ENCODE peak calls at places on chromosomes 1 and 21, in eight cellular contexts. One of them, this sample, is unnamed.

GRCh38 chr1:228811655-228812315 is 76.5 kb downstream of the RHOU start:
- ATAC-seq in right lobe of liver: no peak
- ATAC-seq in gastroesophageal sphincter: no peak
- ATAC-seq in HepG2: no peak
- ATAC-seq in CD4-positive, CD25-positive, alpha-beta regulatory T cell: no peak
- ATAC-seq in Panc1: no peak
- ATAC-seq in activated CD8-positive, alpha-beta T cell treated with anti-CD3 and anti-CD28 coated beads for 36 hours: no peak
- ATAC-seq in activated CD8-positive, alpha-beta memory T cell treated with anti-CD3 and anti-CD28 coated beads, Interleukin-2, amount 10 ng/mL, durations not matched to agents 7 days and 5 days: no peak
- ATAC-seq in this sample: no peak

GRCh38 chr1:37853157-37853556 is 6.2 kb downstream of the MTF1 start:
- ATAC-seq in right lobe of liver: no peak
- ATAC-seq in gastroesophageal sphincter: no peak
- ATAC-seq in HepG2: no peak
- ATAC-seq in CD4-positive, CD25-positive, alpha-beta regulatory T cell: no peak
- ATAC-seq in Panc1: no peak
- ATAC-seq in activated CD8-positive, alpha-beta T cell treated with anti-CD3 and anti-CD28 coated beads for 36 hours: no peak
- ATAC-seq in activated CD8-positive, alpha-beta memory T cell treated with anti-CD3 and anti-CD28 coated beads, Interleukin-2, amount 10 ng/mL, durations not matched to agents 7 days and 5 days: no peak
- ATAC-seq in this sample: no peak

GRCh38 chr21:43928726-43929125 is 63.7 kb downstream of the AGPAT3 start:
- ATAC-seq in right lobe of liver: no peak
- ATAC-seq in gastroesophageal sphincter: no peak
- ATAC-seq in HepG2: no peak
- ATAC-seq in CD4-positive, CD25-positive, alpha-beta regulatory T cell: no peak
- ATAC-seq in Panc1: no peak
- ATAC-seq in activated CD8-positive, alpha-beta T cell treated with anti-CD3 and anti-CD28 coated beads for 36 hours: no peak
- ATAC-seq in activated CD8-positive, alpha-beta memory T cell treated with anti-CD3 and anti-CD28 coated beads, Interleukin-2, amount 10 ng/mL, durations not matched to agents 7 days and 5 days: no peak
- ATAC-seq in this sample: no peak

GRCh38 chr1:172778461-172779455 is 119.9 kb downstream of the FASLG start:
- ATAC-seq in right lobe of liver: no peak
- ATAC-seq in gastroesophageal sphincter: no peak
- ATAC-seq in HepG2: no peak
- ATAC-seq in CD4-positive, CD25-positive, alpha-beta regulatory T cell: no peak
- ATAC-seq in Panc1: no peak
- ATAC-seq in activated CD8-positive, alpha-beta T cell treated with anti-CD3 and anti-CD28 coated beads for 36 hours: peak; percentile 91
- ATAC-seq in activated CD8-positive, alpha-beta memory T cell treated with anti-CD3 and anti-CD28 coated beads, Interleukin-2, amount 10 ng/mL, durations not matched to agents 7 days and 5 days: peak; percentile 82
- ATAC-seq in this sample: peak; percentile 68

GRCh38 chr1:236762410-236762809 is 32.7 kb upstream of the MTR start:
- ATAC-seq in right lobe of liver: no peak
- ATAC-seq in gastroesophageal sphincter: no peak
- ATAC-seq in HepG2: no peak
- ATAC-seq in CD4-positive, CD25-positive, alpha-beta regulatory T cell: no peak
- ATAC-seq in Panc1: no peak
- ATAC-seq in activated CD8-positive, alpha-beta T cell treated with anti-CD3 and anti-CD28 coated beads for 36 hours: no peak
- ATAC-seq in activated CD8-positive, alpha-beta memory T cell treated with anti-CD3 and anti-CD28 coated beads, Interleukin-2, amount 10 ng/mL, durations not matched to agents 7 days and 5 days: no peak
- ATAC-seq in this sample: no peak

GRCh38 chr1:47209725-47210330 is 20.0 kb upstream of the PDZK1IP1 start:
- ATAC-seq in right lobe of liver: no peak
- ATAC-seq in gastroesophageal sphincter: no peak
- ATAC-seq in HepG2: no peak
- ATAC-seq in CD4-positive, CD25-positive, alpha-beta regulatory T cell: no peak
- ATAC-seq in Panc1: no peak
- ATAC-seq in activated CD8-positive, alpha-beta T cell treated with anti-CD3 and anti-CD28 coated beads for 36 hours: no peak
- ATAC-seq in activated CD8-positive, alpha-beta memory T cell treated with anti-CD3 and anti-CD28 coated beads, Interleukin-2, amount 10 ng/mL, durations not matched to agents 7 days and 5 days: no peak
- ATAC-seq in this sample: no peak

GRCh38 chr1:221795400-221795799 is 53.5 kb upstream of the DUSP10 start:
- ATAC-seq in right lobe of liver: no peak
- ATAC-seq in gastroesophageal sphincter: no peak
- ATAC-seq in HepG2: no peak
- ATAC-seq in CD4-positive, CD25-positive, alpha-beta regulatory T cell: no peak
- ATAC-seq in Panc1: no peak
- ATAC-seq in activated CD8-positive, alpha-beta T cell treated with anti-CD3 and anti-CD28 coated beads for 36 hours: peak; percentile 42
- ATAC-seq in activated CD8-positive, alpha-beta memory T cell treated with anti-CD3 and anti-CD28 coated beads, Interleukin-2, amount 10 ng/mL, durations not matched to agents 7 days and 5 days: no peak
- ATAC-seq in this sample: no peak

GRCh38 chr1:94044290-94044790 is 76.6 kb downstream of the ABCA4 start:
- ATAC-seq in right lobe of liver: peak; percentile 57
- ATAC-seq in gastroesophageal sphincter: peak; percentile 5
- ATAC-seq in HepG2: peak; percentile 74
- ATAC-seq in CD4-positive, CD25-positive, alpha-beta regulatory T cell: no peak
- ATAC-seq in Panc1: peak; percentile 46
- ATAC-seq in activated CD8-positive, alpha-beta T cell treated with anti-CD3 and anti-CD28 coated beads for 36 hours: no peak
- ATAC-seq in activated CD8-positive, alpha-beta memory T cell treated with anti-CD3 and anti-CD28 coated beads, Interleukin-2, amount 10 ng/mL, durations not matched to agents 7 days and 5 days: no peak
- ATAC-seq in this sample: no peak

GRCh38 chr1:248627971-248628844 is 6.7 kb downstream of the OR2T11 start:
- ATAC-seq in right lobe of liver: no peak
- ATAC-seq in gastroesophageal sphincter: no peak
- ATAC-seq in HepG2: no peak
- ATAC-seq in CD4-positive, CD25-positive, alpha-beta regulatory T cell: no peak
- ATAC-seq in Panc1: no peak
- ATAC-seq in activated CD8-positive, alpha-beta T cell treated with anti-CD3 and anti-CD28 coated beads for 36 hours: no peak
- ATAC-seq in activated CD8-positive, alpha-beta memory T cell treated with anti-CD3 and anti-CD28 coated beads, Interleukin-2, amount 10 ng/mL, durations not matched to agents 7 days and 5 days: no peak
- ATAC-seq in this sample: peak; percentile 74

GRCh38 chr21:33969600-33969999 is 54.0 kb upstream of the ATP5PO start:
- ATAC-seq in right lobe of liver: peak; percentile 36
- ATAC-seq in gastroesophageal sphincter: no peak
- ATAC-seq in HepG2: peak; percentile 68
- ATAC-seq in CD4-positive, CD25-positive, alpha-beta regulatory T cell: no peak
- ATAC-seq in Panc1: no peak
- ATAC-seq in activated CD8-positive, alpha-beta T cell treated with anti-CD3 and anti-CD28 coated beads for 36 hours: no peak
- ATAC-seq in activated CD8-positive, alpha-beta memory T cell treated with anti-CD3 and anti-CD28 coated beads, Interleukin-2, amount 10 ng/mL, durations not matched to agents 7 days and 5 days: no peak
- ATAC-seq in this sample: no peak

GRCh38 chr1:240706150-240706904 is 94.4 kb upstream of the GREM2 start:
- ATAC-seq in right lobe of liver: no peak
- ATAC-seq in gastroesophageal sphincter: peak; percentile 31
- ATAC-seq in HepG2: no peak
- ATAC-seq in CD4-positive, CD25-positive, alpha-beta regulatory T cell: no peak
- ATAC-seq in Panc1: no peak
- ATAC-seq in activated CD8-positive, alpha-beta T cell treated with anti-CD3 and anti-CD28 coated beads for 36 hours: no peak
- ATAC-seq in activated CD8-positive, alpha-beta memory T cell treated with anti-CD3 and anti-CD28 coated beads, Interleukin-2, amount 10 ng/mL, durations not matched to agents 7 days and 5 days: no peak
- ATAC-seq in this sample: no peak

GRCh38 chr1:173117108-173117633 is 66.4 kb upstream of the TNFSF18 start:
- ATAC-seq in right lobe of liver: no peak
- ATAC-seq in gastroesophageal sphincter: no peak
- ATAC-seq in HepG2: no peak
- ATAC-seq in CD4-positive, CD25-positive, alpha-beta regulatory T cell: no peak
- ATAC-seq in Panc1: no peak
- ATAC-seq in activated CD8-positive, alpha-beta T cell treated with anti-CD3 and anti-CD28 coated beads for 36 hours: no peak
- ATAC-seq in activated CD8-positive, alpha-beta memory T cell treated with anti-CD3 and anti-CD28 coated beads, Interleukin-2, amount 10 ng/mL, durations not matched to agents 7 days and 5 days: no peak
- ATAC-seq in this sample: peak; percentile 80

GRCh38 chr1:164480285-164480907 is 78.6 kb upstream of the PBX1 start:
- ATAC-seq in right lobe of liver: no peak
- ATAC-seq in gastroesophageal sphincter: no peak
- ATAC-seq in HepG2: no peak
- ATAC-seq in CD4-positive, CD25-positive, alpha-beta regulatory T cell: no peak
- ATAC-seq in Panc1: no peak
- ATAC-seq in activated CD8-positive, alpha-beta T cell treated with anti-CD3 and anti-CD28 coated beads for 36 hours: no peak
- ATAC-seq in activated CD8-positive, alpha-beta memory T cell treated with anti-CD3 and anti-CD28 coated beads, Interleukin-2, amount 10 ng/mL, durations not matched to agents 7 days and 5 days: no peak
- ATAC-seq in this sample: peak; percentile 20

GRCh38 chr1:181743878-181744312 is 260.6 kb downstream of the CACNA1E start:
- ATAC-seq in right lobe of liver: no peak
- ATAC-seq in gastroesophageal sphincter: no peak
- ATAC-seq in HepG2: no peak
- ATAC-seq in CD4-positive, CD25-positive, alpha-beta regulatory T cell: no peak
- ATAC-seq in Panc1: no peak
- ATAC-seq in activated CD8-positive, alpha-beta T cell treated with anti-CD3 and anti-CD28 coated beads for 36 hours: no peak
- ATAC-seq in activated CD8-positive, alpha-beta memory T cell treated with anti-CD3 and anti-CD28 coated beads, Interleukin-2, amount 10 ng/mL, durations not matched to agents 7 days and 5 days: no peak
- ATAC-seq in this sample: no peak

GRCh38 chr1:183355797-183356196 is 62.4 kb downstream of the NMNAT2 start:
- ATAC-seq in right lobe of liver: no peak
- ATAC-seq in gastroesophageal sphincter: no peak
- ATAC-seq in HepG2: no peak
- ATAC-seq in CD4-positive, CD25-positive, alpha-beta regulatory T cell: no peak
- ATAC-seq in Panc1: no peak
- ATAC-seq in activated CD8-positive, alpha-beta T cell treated with anti-CD3 and anti-CD28 coated beads for 36 hours: no peak
- ATAC-seq in activated CD8-positive, alpha-beta memory T cell treated with anti-CD3 and anti-CD28 coated beads, Interleukin-2, amount 10 ng/mL, durations not matched to agents 7 days and 5 days: no peak
- ATAC-seq in this sample: no peak

GRCh38 chr21:42677339-42678117 is 24.1 kb downstream of the PDE9A start:
- ATAC-seq in right lobe of liver: no peak
- ATAC-seq in gastroesophageal sphincter: no peak
- ATAC-seq in HepG2: no peak
- ATAC-seq in CD4-positive, CD25-positive, alpha-beta regulatory T cell: no peak
- ATAC-seq in Panc1: no peak
- ATAC-seq in activated CD8-positive, alpha-beta T cell treated with anti-CD3 and anti-CD28 coated beads for 36 hours: no peak
- ATAC-seq in activated CD8-positive, alpha-beta memory T cell treated with anti-CD3 and anti-CD28 coated beads, Interleukin-2, amount 10 ng/mL, durations not matched to agents 7 days and 5 days: no peak
- ATAC-seq in this sample: no peak

GRCh38 chr1:3714284-3714741 is 37.9 kb upstream of the CCDC27 start:
- ATAC-seq in right lobe of liver: peak; percentile 40
- ATAC-seq in gastroesophageal sphincter: no peak
- ATAC-seq in HepG2: no peak
- ATAC-seq in CD4-positive, CD25-positive, alpha-beta regulatory T cell: no peak
- ATAC-seq in Panc1: no peak
- ATAC-seq in activated CD8-positive, alpha-beta T cell treated with anti-CD3 and anti-CD28 coated beads for 36 hours: no peak
- ATAC-seq in activated CD8-positive, alpha-beta memory T cell treated with anti-CD3 and anti-CD28 coated beads, Interleukin-2, amount 10 ng/mL, durations not matched to agents 7 days and 5 days: no peak
- ATAC-seq in this sample: no peak

GRCh38 chr1:246091477-246091876 is 415.6 kb downstream of the SMYD3 start:
- ATAC-seq in right lobe of liver: no peak
- ATAC-seq in gastroesophageal sphincter: no peak
- ATAC-seq in HepG2: no peak
- ATAC-seq in CD4-positive, CD25-positive, alpha-beta regulatory T cell: no peak
- ATAC-seq in Panc1: no peak
- ATAC-seq in activated CD8-positive, alpha-beta T cell treated with anti-CD3 and anti-CD28 coated beads for 36 hours: no peak
- ATAC-seq in activated CD8-positive, alpha-beta memory T cell treated with anti-CD3 and anti-CD28 coated beads, Interleukin-2, amount 10 ng/mL, durations not matched to agents 7 days and 5 days: peak; percentile 47
- ATAC-seq in this sample: no peak

GRCh38 chr1:148353461-148354283 is 129.4 kb downstream of the PPIAL4G start:
- ATAC-seq in right lobe of liver: no peak
- ATAC-seq in gastroesophageal sphincter: no peak
- ATAC-seq in HepG2: no peak
- ATAC-seq in CD4-positive, CD25-positive, alpha-beta regulatory T cell: no peak
- ATAC-seq in Panc1: peak; percentile 99
- ATAC-seq in activated CD8-positive, alpha-beta T cell treated with anti-CD3 and anti-CD28 coated beads for 36 hours: peak; percentile 83
- ATAC-seq in activated CD8-positive, alpha-beta memory T cell treated with anti-CD3 and anti-CD28 coated beads, Interleukin-2, amount 10 ng/mL, durations not matched to agents 7 days and 5 days: peak; percentile 47
- ATAC-seq in this sample: no peak

GRCh38 chr1:14516974-14517812 is 81.3 kb upstream of the KAZN start:
- ATAC-seq in right lobe of liver: no peak
- ATAC-seq in gastroesophageal sphincter: peak; percentile 81
- ATAC-seq in HepG2: no peak
- ATAC-seq in CD4-positive, CD25-positive, alpha-beta regulatory T cell: no peak
- ATAC-seq in Panc1: no peak
- ATAC-seq in activated CD8-positive, alpha-beta T cell treated with anti-CD3 and anti-CD28 coated beads for 36 hours: peak; percentile 27
- ATAC-seq in activated CD8-positive, alpha-beta memory T cell treated with anti-CD3 and anti-CD28 coated beads, Interleukin-2, amount 10 ng/mL, durations not matched to agents 7 days and 5 days: no peak
- ATAC-seq in this sample: no peak

GRCh38 chr1:6625579-6626149 is 996 bp downstream of the THAP3 start:
- ATAC-seq in right lobe of liver: peak; percentile 18
- ATAC-seq in gastroesophageal sphincter: peak; percentile 52
- ATAC-seq in HepG2: peak; percentile 54
- ATAC-seq in CD4-positive, CD25-positive, alpha-beta regulatory T cell: peak; percentile 13
- ATAC-seq in Panc1: peak; percentile 36
- ATAC-seq in activated CD8-positive, alpha-beta T cell treated with anti-CD3 and anti-CD28 coated beads for 36 hours: peak; percentile 35
- ATAC-seq in activated CD8-positive, alpha-beta memory T cell treated with anti-CD3 and anti-CD28 coated beads, Interleukin-2, amount 10 ng/mL, durations not matched to agents 7 days and 5 days: peak; percentile 55
- ATAC-seq in this sample: peak; percentile 62

GRCh38 chr1:77412069-77412793 is 130.4 kb downstream of the AK5 start:
- ATAC-seq in right lobe of liver: no peak
- ATAC-seq in gastroesophageal sphincter: no peak
- ATAC-seq in HepG2: peak; percentile 41
- ATAC-seq in CD4-positive, CD25-positive, alpha-beta regulatory T cell: no peak
- ATAC-seq in Panc1: peak; percentile 95
- ATAC-seq in activated CD8-positive, alpha-beta T cell treated with anti-CD3 and anti-CD28 coated beads for 36 hours: no peak
- ATAC-seq in activated CD8-positive, alpha-beta memory T cell treated with anti-CD3 and anti-CD28 coated beads, Interleukin-2, amount 10 ng/mL, durations not matched to agents 7 days and 5 days: no peak
- ATAC-seq in this sample: no peak

GRCh38 chr1:116387551-116387950 is 14.5 kb downstream of the ATP1A1 start:
- ATAC-seq in right lobe of liver: no peak
- ATAC-seq in gastroesophageal sphincter: no peak
- ATAC-seq in HepG2: no peak
- ATAC-seq in CD4-positive, CD25-positive, alpha-beta regulatory T cell: no peak
- ATAC-seq in Panc1: no peak
- ATAC-seq in activated CD8-positive, alpha-beta T cell treated with anti-CD3 and anti-CD28 coated beads for 36 hours: no peak
- ATAC-seq in activated CD8-positive, alpha-beta memory T cell treated with anti-CD3 and anti-CD28 coated beads, Interleukin-2, amount 10 ng/mL, durations not matched to agents 7 days and 5 days: no peak
- ATAC-seq in this sample: no peak

GRCh38 chr1:235932090-235932510 is 65.4 kb upstream of the LYST start:
- ATAC-seq in right lobe of liver: peak; percentile 92
- ATAC-seq in gastroesophageal sphincter: no peak
- ATAC-seq in HepG2: no peak
- ATAC-seq in CD4-positive, CD25-positive, alpha-beta regulatory T cell: no peak
- ATAC-seq in Panc1: peak; percentile 17
- ATAC-seq in activated CD8-positive, alpha-beta T cell treated with anti-CD3 and anti-CD28 coated beads for 36 hours: peak; percentile 49
- ATAC-seq in activated CD8-positive, alpha-beta memory T cell treated with anti-CD3 and anti-CD28 coated beads, Interleukin-2, amount 10 ng/mL, durations not matched to agents 7 days and 5 days: no peak
- ATAC-seq in this sample: peak; percentile 90

GRCh38 chr1:59688976-59689375 is 125.8 kb upstream of the HOOK1 start:
- ATAC-seq in right lobe of liver: peak; percentile 13
- ATAC-seq in gastroesophageal sphincter: no peak
- ATAC-seq in HepG2: no peak
- ATAC-seq in CD4-positive, CD25-positive, alpha-beta regulatory T cell: no peak
- ATAC-seq in Panc1: no peak
- ATAC-seq in activated CD8-positive, alpha-beta T cell treated with anti-CD3 and anti-CD28 coated beads for 36 hours: no peak
- ATAC-seq in activated CD8-positive, alpha-beta memory T cell treated with anti-CD3 and anti-CD28 coated beads, Interleukin-2, amount 10 ng/mL, durations not matched to agents 7 days and 5 days: no peak
- ATAC-seq in this sample: no peak

GRCh38 chr1:49026230-49026811 is 249.6 kb upstream of the BEND5 start:
- ATAC-seq in right lobe of liver: no peak
- ATAC-seq in gastroesophageal sphincter: no peak
- ATAC-seq in HepG2: no peak
- ATAC-seq in CD4-positive, CD25-positive, alpha-beta regulatory T cell: no peak
- ATAC-seq in Panc1: no peak
- ATAC-seq in activated CD8-positive, alpha-beta T cell treated with anti-CD3 and anti-CD28 coated beads for 36 hours: no peak
- ATAC-seq in activated CD8-positive, alpha-beta memory T cell treated with anti-CD3 and anti-CD28 coated beads, Interleukin-2, amount 10 ng/mL, durations not matched to agents 7 days and 5 days: no peak
- ATAC-seq in this sample: no peak

GRCh38 chr1:116825735-116826438 is 71.7 kb downstream of the CD2 start:
- ATAC-seq in right lobe of liver: no peak
- ATAC-seq in gastroesophageal sphincter: peak; percentile 22
- ATAC-seq in HepG2: no peak
- ATAC-seq in CD4-positive, CD25-positive, alpha-beta regulatory T cell: no peak
- ATAC-seq in Panc1: no peak
- ATAC-seq in activated CD8-positive, alpha-beta T cell treated with anti-CD3 and anti-CD28 coated beads for 36 hours: no peak
- ATAC-seq in activated CD8-positive, alpha-beta memory T cell treated with anti-CD3 and anti-CD28 coated beads, Interleukin-2, amount 10 ng/mL, durations not matched to agents 7 days and 5 days: no peak
- ATAC-seq in this sample: peak; percentile 17

GRCh38 chr1:43605761-43606160 is 44.2 kb upstream of the KDM4A start:
- ATAC-seq in right lobe of liver: no peak
- ATAC-seq in gastroesophageal sphincter: no peak
- ATAC-seq in HepG2: no peak
- ATAC-seq in CD4-positive, CD25-positive, alpha-beta regulatory T cell: no peak
- ATAC-seq in Panc1: no peak
- ATAC-seq in activated CD8-positive, alpha-beta T cell treated with anti-CD3 and anti-CD28 coated beads for 36 hours: no peak
- ATAC-seq in activated CD8-positive, alpha-beta memory T cell treated with anti-CD3 and anti-CD28 coated beads, Interleukin-2, amount 10 ng/mL, durations not matched to agents 7 days and 5 days: no peak
- ATAC-seq in this sample: no peak

GRCh38 chr1:15275921-15276683 is 29.1 kb downstream of the FHAD1 start:
- ATAC-seq in right lobe of liver: peak; percentile 50
- ATAC-seq in gastroesophageal sphincter: no peak
- ATAC-seq in HepG2: no peak
- ATAC-seq in CD4-positive, CD25-positive, alpha-beta regulatory T cell: no peak
- ATAC-seq in Panc1: no peak
- ATAC-seq in activated CD8-positive, alpha-beta T cell treated with anti-CD3 and anti-CD28 coated beads for 36 hours: no peak
- ATAC-seq in activated CD8-positive, alpha-beta memory T cell treated with anti-CD3 and anti-CD28 coated beads, Interleukin-2, amount 10 ng/mL, durations not matched to agents 7 days and 5 days: no peak
- ATAC-seq in this sample: no peak

GRCh38 chr1:220222939-220223338 is 49.3 kb downstream of the RAB3GAP2 start:
- ATAC-seq in right lobe of liver: no peak
- ATAC-seq in gastroesophageal sphincter: no peak
- ATAC-seq in HepG2: no peak
- ATAC-seq in CD4-positive, CD25-positive, alpha-beta regulatory T cell: no peak
- ATAC-seq in Panc1: no peak
- ATAC-seq in activated CD8-positive, alpha-beta T cell treated with anti-CD3 and anti-CD28 coated beads for 36 hours: no peak
- ATAC-seq in activated CD8-positive, alpha-beta memory T cell treated with anti-CD3 and anti-CD28 coated beads, Interleukin-2, amount 10 ng/mL, durations not matched to agents 7 days and 5 days: no peak
- ATAC-seq in this sample: no peak

GRCh38 chr1:226660410-226661182 is 78.5 kb downstream of the ITPKB start:
- ATAC-seq in right lobe of liver: peak; percentile 60
- ATAC-seq in gastroesophageal sphincter: peak; percentile 5
- ATAC-seq in HepG2: no peak
- ATAC-seq in CD4-positive, CD25-positive, alpha-beta regulatory T cell: no peak
- ATAC-seq in Panc1: no peak
- ATAC-seq in activated CD8-positive, alpha-beta T cell treated with anti-CD3 and anti-CD28 coated beads for 36 hours: no peak
- ATAC-seq in activated CD8-positive, alpha-beta memory T cell treated with anti-CD3 and anti-CD28 coated beads, Interleukin-2, amount 10 ng/mL, durations not matched to agents 7 days and 5 days: no peak
- ATAC-seq in this sample: no peak

GRCh38 chr1:43742026-43742425 is 34.7 kb downstream of the ST3GAL3 start:
- ATAC-seq in right lobe of liver: no peak
- ATAC-seq in gastroesophageal sphincter: no peak
- ATAC-seq in HepG2: no peak
- ATAC-seq in CD4-positive, CD25-positive, alpha-beta regulatory T cell: no peak
- ATAC-seq in Panc1: no peak
- ATAC-seq in activated CD8-positive, alpha-beta T cell treated with anti-CD3 and anti-CD28 coated beads for 36 hours: no peak
- ATAC-seq in activated CD8-positive, alpha-beta memory T cell treated with anti-CD3 and anti-CD28 coated beads, Interleukin-2, amount 10 ng/mL, durations not matched to agents 7 days and 5 days: no peak
- ATAC-seq in this sample: no peak

GRCh38 chr1:112935474-112936289 is 20.3 kb downstream of the SLC16A1 start:
- ATAC-seq in right lobe of liver: peak; percentile 62
- ATAC-seq in gastroesophageal sphincter: peak; percentile 43
- ATAC-seq in HepG2: no peak
- ATAC-seq in CD4-positive, CD25-positive, alpha-beta regulatory T cell: peak; percentile 46
- ATAC-seq in Panc1: no peak
- ATAC-seq in activated CD8-positive, alpha-beta T cell treated with anti-CD3 and anti-CD28 coated beads for 36 hours: peak; percentile 61
- ATAC-seq in activated CD8-positive, alpha-beta memory T cell treated with anti-CD3 and anti-CD28 coated beads, Interleukin-2, amount 10 ng/mL, durations not matched to agents 7 days and 5 days: no peak
- ATAC-seq in this sample: no peak

GRCh38 chr1:218027152-218027551 is 257.9 kb upstream of the RRP15 start:
- ATAC-seq in right lobe of liver: no peak
- ATAC-seq in gastroesophageal sphincter: no peak
- ATAC-seq in HepG2: no peak
- ATAC-seq in CD4-positive, CD25-positive, alpha-beta regulatory T cell: no peak
- ATAC-seq in Panc1: no peak
- ATAC-seq in activated CD8-positive, alpha-beta T cell treated with anti-CD3 and anti-CD28 coated beads for 36 hours: no peak
- ATAC-seq in activated CD8-positive, alpha-beta memory T cell treated with anti-CD3 and anti-CD28 coated beads, Interleukin-2, amount 10 ng/mL, durations not matched to agents 7 days and 5 days: no peak
- ATAC-seq in this sample: no peak

This sample was measured in stimulated activated memory B cell treated with anti-CD40 and anti-IgM and Interleukin-4, amounts not matched to agents 10 μg/mL and 1 μg/mL and 100 μg/mL, for 72 hours.